ENCODE peak calls at places on chromosome 16, in seven cellular contexts. U is body of pancreas, A is heart right ventricle, K is thoracic aorta, T is ascending aorta, R is HCT116, P is fibroblast of lung. F is an unnamed sample.

GRCh38 chr16:54061454-54061853 is 225.1 kb downstream of the IRX3 start:
- DNase-seq in U (no peak), A (no peak), K (no peak), T (no peak), R (no peak), P (no peak), F (no peak)

GRCh38 chr16:1102333-1102700 is 6.3 kb upstream of the C1QTNF8 start:
- DNase-seq in U (no peak), A (no peak), K (no peak), T (no peak), R (no peak), P (no peak), F (no peak)

GRCh38 chr16:74748042-74748709 is 26.4 kb downstream of the FA2H start:
- DNase-seq in U (no peak), A (no peak), K (no peak), T (no peak), R (no peak), P (no peak), F (no peak)

GRCh38 chr16:69190598-69190997 is 3.6 kb downstream of the SNTB2 start:
- DNase-seq in U (no peak), A (no peak), K (no peak), T (no peak), R (no peak), P (no peak), F (no peak)

GRCh38 chr16:17602678-17603077 is 131.9 kb upstream of the XYLT1 start:
- DNase-seq in U (no peak), A (no peak), K (no peak), T (no peak), R (no peak), P (no peak), F (no peak)

GRCh38 chr16:70750893-70751467 is 50.0 kb downstream of the VAC14 start:
- DNase-seq in U (peak), A (peak), K (peak), T (no peak), R (no peak), P (peak), F (peak)

GRCh38 chr16:84143784-84144199 is 1.2 kb downstream of the HSDL1 start:
- DNase-seq in U (peak), A (no peak), K (no peak), T (no peak), R (no peak), P (no peak), F (no peak)

GRCh38 chr16:50067290-50067853 is 1.6 kb downstream of the HEATR3 start:
- DNase-seq in U (no peak), A (no peak), K (no peak), T (no peak), R (peak), P (peak), F (peak)

GRCh38 chr16:75494696-75495601 is at the start of gene CHST6:
- DNase-seq in U (peak), A (peak), K (no peak), T (no peak), R (no peak), P (peak), F (peak)

GRCh38 chr16:27718767-27719445 is 169.0 kb downstream of the KATNIP start:
- DNase-seq in U (no peak), A (no peak), K (no peak), T (no peak), R (peak), P (no peak), F (no peak)

GRCh38 chr16:81604960-81605383 is 160.4 kb downstream of the CMIP start:
- DNase-seq in U (no peak), A (no peak), K (no peak), T (no peak), R (no peak), P (peak), F (peak)

GRCh38 chr16:73505178-73505968 is 457.4 kb upstream of the ZFHX3 start:
- DNase-seq in U (no peak), A (no peak), K (no peak), T (no peak), R (no peak), P (no peak), F (no peak)

GRCh38 chr16:57725976-57726375 is 9.6 kb upstream of the KATNB1 start:
- DNase-seq in U (no peak), A (no peak), K (no peak), T (no peak), R (no peak), P (no peak), F (no peak)
- TF ChIP-seq CTCF in U (no peak), A (no peak), K (no peak), T (no peak), R (no peak), P (no peak), F (no peak)

DNA sequence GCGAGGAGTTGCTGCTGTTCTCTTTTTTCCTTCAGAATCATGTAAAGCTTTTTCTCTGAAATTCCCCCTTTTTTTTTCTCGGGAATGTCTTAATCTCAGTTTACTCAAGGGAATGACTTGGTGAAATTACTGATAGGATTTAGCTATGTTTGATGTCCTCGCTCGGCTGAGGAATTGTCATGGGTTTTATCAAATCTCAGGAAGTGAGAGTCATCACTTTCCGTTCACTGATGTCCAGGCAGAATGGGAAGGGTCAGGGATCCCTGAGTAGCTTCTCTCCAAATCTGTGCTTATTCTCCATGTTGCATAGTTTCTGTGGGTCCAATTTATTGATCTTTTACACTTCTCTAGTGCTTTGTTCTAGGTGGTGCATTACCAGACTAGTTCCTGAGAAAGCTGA is 6.3 kb downstream of the IGSF6 start:
- DNase-seq in U (no peak), A (no peak), K (no peak), T (no peak), R (no peak), P (no peak), F (peak)
- H3K4me3 ChIP-seq in U (no peak), A (no peak), K (peak), T (peak), R (no peak), P (no peak), F (peak)

DNA sequence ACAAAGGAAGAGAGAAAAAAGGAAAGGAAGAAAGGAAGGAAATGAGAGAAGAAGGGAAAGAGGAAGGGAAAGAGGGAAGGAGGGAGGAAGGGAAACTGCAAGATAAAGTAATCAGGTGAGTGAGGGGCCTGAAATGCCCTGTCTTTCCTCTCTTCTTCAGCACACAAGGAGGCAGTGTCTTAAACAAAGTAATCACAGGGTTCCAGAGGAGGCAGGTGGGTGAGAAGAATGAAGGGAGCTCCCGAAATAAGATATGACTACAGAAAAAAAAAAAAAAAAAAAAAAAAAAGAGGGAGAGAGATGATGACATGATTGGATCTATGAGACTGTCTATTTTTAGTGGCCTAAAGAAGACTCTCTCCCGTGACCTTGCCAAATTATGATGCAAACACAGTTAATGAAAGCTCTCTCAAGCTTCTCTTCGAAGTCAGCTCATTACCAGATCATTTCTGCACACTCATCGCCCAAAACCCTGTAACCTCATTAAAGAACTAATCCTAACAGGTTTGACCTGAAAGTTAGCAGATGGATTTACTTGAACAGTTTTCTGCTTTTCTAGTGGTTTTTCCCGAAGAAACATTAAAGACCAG is 53.6 kb downstream of the CDH11 start:
- DNase-seq in U (no peak), A (no peak), K (no peak), T (no peak), R (no peak), P (peak), F (peak)
- TF ChIP-seq CTCF in U (no peak), A (no peak), K (no peak), T (no peak), R (no peak), P (no peak), F (no peak)

GRCh38 chr16:89426736-89427525 is 63.4 kb downstream of the ANKRD11 start:
- DNase-seq in U (no peak), A (no peak), K (no peak), T (no peak), R (no peak), P (peak), F (no peak)

GRCh38 chr16:89431616-89432015 is 58.7 kb downstream of the ANKRD11 start:
- DNase-seq in U (no peak), A (no peak), K (no peak), T (no peak), R (no peak), P (no peak), F (no peak)

GRCh38 chr16:89431158-89431584 is 59.2 kb downstream of the ANKRD11 start:
- DNase-seq in U (peak), A (no peak), K (no peak), T (no peak), R (no peak), P (peak), F (peak)

GRCh38 chr16:89434490-89434889 is 55.9 kb downstream of the ANKRD11 start:
- DNase-seq in U (no peak), A (no peak), K (no peak), T (no peak), R (no peak), P (no peak), F (no peak)

GRCh38 chr16:89430436-89431157 is 59.8 kb downstream of the ANKRD11 start:
- DNase-seq in U (no peak), A (no peak), K (no peak), T (no peak), R (no peak), P (peak), F (no peak)
- H3K4me3 ChIP-seq in U (no peak), A (no peak), K (no peak), T (no peak), R (no peak), P (peak), F (no peak)

GRCh38 chr16:12257926-12258561 is 281.5 kb downstream of the SNX29 start:
- DNase-seq in U (peak), A (no peak), K (no peak), T (no peak), R (no peak), P (no peak), F (no peak)
- TF ChIP-seq CTCF in U (peak), A (no peak), K (no peak), T (no peak), R (peak), P (no peak), F (peak)

GRCh38 chr16:14629612-14629918 is 495 bp downstream of the PARN start:
- DNase-seq in U (no peak), A (no peak), K (no peak), T (no peak), R (no peak), P (no peak), F (no peak)

GRCh38 chr16:14634389-14634725 is 1.6 kb downstream of the BFAR start:
- DNase-seq in U (no peak), A (no peak), K (no peak), T (no peak), R (no peak), P (no peak), F (no peak)

GRCh38 chr16:14629919-14630619 is at the start of gene PARN:
- DNase-seq in U (peak), A (peak), K (peak), T (peak), R (peak), P (peak), F (peak)

GRCh38 chr16:14635394-14636145 is 2.8 kb downstream of the BFAR start:
- DNase-seq in U (no peak), A (no peak), K (no peak), T (no peak), R (no peak), P (no peak), F (no peak)

DNA sequence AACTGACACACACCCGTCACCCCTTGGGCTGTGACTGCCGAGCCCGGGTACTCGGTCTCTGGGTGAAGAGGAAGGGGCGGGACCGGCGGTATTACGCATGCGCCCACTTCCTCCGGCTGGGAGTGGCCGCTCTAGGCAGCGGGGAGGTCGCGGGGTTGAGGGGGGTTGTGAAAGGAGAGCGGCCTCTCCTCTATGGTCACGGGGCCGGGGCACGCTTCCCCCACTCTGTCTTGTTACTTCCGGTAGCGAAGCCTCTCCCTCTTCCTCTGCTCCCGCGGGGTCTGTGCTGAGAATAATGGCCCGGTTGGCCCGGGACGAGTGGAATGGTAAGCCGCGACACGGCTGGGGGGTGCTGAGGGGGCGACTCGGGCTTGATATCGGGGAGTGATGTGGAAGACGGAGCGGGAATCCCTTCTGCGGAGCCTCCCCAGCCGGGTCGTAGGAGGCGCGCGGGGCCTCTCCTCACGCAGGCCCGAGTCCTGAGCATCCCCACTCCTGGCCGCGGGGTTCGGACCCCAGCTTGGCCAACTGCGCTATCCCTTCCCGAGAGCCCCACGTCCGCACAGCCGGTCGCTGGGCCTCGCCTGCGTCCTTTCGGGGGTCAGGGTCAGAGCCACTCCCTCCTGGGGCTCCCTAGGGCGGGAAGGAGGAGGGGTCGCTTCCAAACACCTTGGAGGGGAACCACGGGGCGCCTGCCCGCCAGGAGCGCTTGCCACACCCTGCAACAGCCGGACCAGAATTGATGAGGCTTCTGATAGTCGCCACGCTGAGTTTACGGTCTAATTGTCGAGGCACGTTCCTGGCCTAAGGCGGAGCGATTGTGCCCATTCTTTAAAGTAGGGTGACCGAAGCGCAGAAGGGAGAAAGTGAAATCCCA is at the start of gene BFAR:
- DNase-seq in U (peak), A (peak), K (peak), T (peak), R (peak), P (peak), F (peak)
- H3K4me3 ChIP-seq in U (peak), A (peak), K (peak), T (peak), R (peak), P (peak), F (peak)

DNA sequence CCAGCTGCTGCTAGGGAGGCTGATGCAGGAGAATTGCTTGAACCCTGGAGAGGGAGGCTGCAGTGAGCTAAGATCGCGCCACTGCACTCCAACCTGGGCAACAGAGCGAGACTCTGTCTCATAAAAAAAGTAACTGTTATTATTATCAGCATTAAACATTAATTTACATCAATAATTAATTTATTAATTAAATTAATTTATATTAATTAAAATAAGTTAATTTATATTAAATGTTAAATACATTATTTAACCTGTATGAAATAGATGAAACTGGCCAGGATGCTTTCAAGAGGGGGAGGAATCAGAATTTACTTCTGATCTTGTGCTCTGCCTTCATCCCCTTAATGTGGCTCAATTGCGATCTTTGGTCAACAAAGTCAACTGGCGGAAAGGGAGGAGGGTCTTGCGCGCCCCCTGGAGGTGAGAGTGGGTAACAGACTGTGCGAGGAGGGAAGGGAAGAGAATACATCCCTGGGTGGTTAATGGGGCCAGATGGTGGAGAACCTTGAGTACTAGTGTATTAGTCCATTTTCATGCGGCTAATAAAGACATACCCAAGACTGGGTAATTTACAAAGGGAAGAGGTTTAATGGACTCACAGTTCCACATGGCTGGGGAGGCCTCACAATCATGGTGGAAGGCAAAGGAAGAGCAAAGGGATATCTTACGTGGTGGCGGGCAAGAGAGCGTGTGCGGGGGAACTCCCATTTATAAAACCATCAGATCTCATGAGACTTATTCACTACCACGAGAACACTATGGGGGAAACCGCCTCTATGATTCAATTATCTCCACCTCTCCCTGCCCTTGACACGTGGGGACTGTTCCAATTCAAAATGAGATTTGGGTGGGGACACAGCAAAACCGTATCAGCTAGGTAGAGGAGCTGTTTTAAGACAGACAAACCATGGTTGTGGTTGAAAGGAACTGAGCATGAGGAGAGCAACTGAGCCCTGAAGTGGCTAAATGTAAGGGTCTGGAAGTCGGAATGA is 15.7 kb upstream of the CPPED1 start:
- DNase-seq in U (peak), A (peak), K (no peak), T (no peak), R (peak), P (peak), F (peak)
- TF ChIP-seq CTCF in U (peak), A (peak), K (peak), T (peak), R (peak), P (peak), F (peak)

DNA sequence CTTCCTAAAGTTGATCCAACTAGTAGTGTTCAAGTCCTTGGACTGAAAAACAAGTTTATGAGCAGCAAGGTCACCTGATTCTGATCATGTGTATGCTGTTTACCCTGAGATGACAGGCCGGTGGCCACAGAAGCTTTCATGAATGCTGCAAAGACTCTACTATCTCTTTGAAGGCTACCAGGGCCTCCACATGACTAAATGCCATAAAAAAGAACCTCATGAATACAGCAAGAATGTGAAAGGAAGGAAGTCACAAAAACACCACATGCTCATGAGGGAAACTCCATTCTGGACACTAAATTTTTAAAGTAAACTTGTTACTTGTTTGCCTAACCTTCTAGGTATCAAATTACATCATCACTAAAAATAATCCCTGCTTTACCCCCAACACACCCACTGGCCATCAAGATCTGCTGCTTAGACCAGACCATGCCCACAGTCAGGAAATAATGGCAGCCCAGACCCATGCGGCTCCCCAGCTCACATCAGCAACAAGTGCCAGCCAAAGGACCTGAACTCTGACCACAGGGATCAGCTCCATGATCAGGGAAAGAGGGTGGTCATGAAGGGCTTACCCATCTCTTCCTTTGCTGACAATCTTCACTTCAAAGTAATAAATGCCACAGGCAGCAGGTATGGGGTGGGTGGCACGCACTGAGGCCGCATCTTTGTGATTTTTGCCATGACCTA is 1.4 kb downstream of the RANBP10 start:
- DNase-seq in U (no peak), A (no peak), K (no peak), T (no peak), R (no peak), P (no peak), F (no peak)
- H3K4me3 ChIP-seq in U (no peak), A (peak), K (peak), T (peak), R (peak), P (peak), F (peak)

DNA sequence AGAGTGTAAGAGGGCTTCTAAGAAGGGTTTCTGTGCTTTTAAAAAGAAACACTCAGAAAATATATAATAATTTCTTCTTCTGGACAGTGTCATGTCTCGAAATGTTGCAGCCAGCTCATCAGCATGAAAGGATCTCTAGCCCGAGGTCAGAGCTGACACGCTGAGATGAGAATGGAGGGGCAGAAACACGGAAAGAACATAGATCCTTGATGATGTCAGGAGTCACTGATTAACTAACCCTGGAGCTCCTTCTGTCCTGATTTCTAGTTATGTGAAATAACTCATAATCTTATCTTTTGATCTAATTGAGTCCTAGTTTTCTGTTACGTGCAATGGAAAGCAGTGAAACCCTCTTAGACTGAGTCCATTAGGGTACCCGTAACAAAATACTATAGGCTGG is 10.3 kb upstream of the TOX3 start:
- DNase-seq in U (no peak), A (no peak), K (no peak), T (no peak), R (no peak), P (no peak), F (no peak)
- TF ChIP-seq CTCF in U (no peak), A (no peak), K (no peak), T (no peak), R (no peak), P (no peak), F (no peak)

GRCh38 chr16:29804020-29804419 is 2.3 kb upstream of the MAZ start:
- DNase-seq in U (no peak), A (no peak), K (no peak), T (no peak), R (no peak), P (no peak), F (no peak)
- H3K4me3 ChIP-seq in U (no peak), A (no peak), K (no peak), T (no peak), R (peak), P (peak), F (no peak)